ENCODE peak calls at places on chromosomes 6 and 20, in five cellular contexts. Z is GM12891, N is HT1080, L is tibial artery, V is T follicular helper cell. X is an unnamed sample.

GRCh38 chr6:18600236-18600635 is 213.1 kb downstream of the RNF144B start:
- DNase-seq in Z (no peak), N (no peak), L (no peak), V (no peak), X (no peak)

GRCh38 chr6:82006027-82006738 is 241.4 kb downstream of the IBTK start:
- DNase-seq in Z (no peak), N (peak; percentile 39), L (no peak), V (no peak), X (no peak)

GRCh38 chr6:42383421-42384208 is 68.1 kb downstream of the TRERF1 start:
- DNase-seq in Z (no peak), N (no peak), L (no peak), V (no peak), X (no peak)

GRCh38 chr6:13413906-13414555 is 73.4 kb downstream of the GFOD1 start:
- DNase-seq in Z (no peak), N (no peak), L (peak; percentile 83), V (no peak), X (no peak)

GRCh38 chr6:140041056-140041455 is 666.6 kb upstream of the CITED2 start:
- DNase-seq in Z (no peak), N (no peak), L (no peak), V (no peak), X (no peak)

GRCh38 chr6:73803562-73804221 is 107.7 kb downstream of the CD109 start:
- DNase-seq in Z (no peak), N (peak; percentile 88), L (no peak), V (no peak), X (no peak)

GRCh38 chr20:50304883-50305635 is 114.4 kb downstream of the CEBPB start:
- DNase-seq in Z (no peak), N (no peak), L (peak; percentile 97), V (no peak), X (no peak)

GRCh38 chr6:107695061-107695715 is 128.9 kb downstream of the SCML4 start:
- DNase-seq in Z (no peak), N (no peak), L (no peak), V (no peak), X (no peak)

GRCh38 chr6:116084284-116084683 is 16.4 kb upstream of the NT5DC1 start:
- DNase-seq in Z (no peak), N (no peak), L (no peak), V (no peak), X (no peak)

GRCh38 chr20:23664954-23665353 is 23.9 kb downstream of the CST4 start:
- DNase-seq in Z (no peak), N (no peak), L (no peak), V (no peak), X (no peak)

GRCh38 chr20:8801686-8802085 is 267.2 kb upstream of the PLCB4 start:
- DNase-seq in Z (no peak), N (no peak), L (no peak), V (no peak), X (no peak)

GRCh38 chr6:12733876-12734275 is 17.3 kb downstream of the PHACTR1 start:
- DNase-seq in Z (no peak), N (no peak), L (no peak), V (no peak), X (no peak)

GRCh38 chr20:23614163-23614562 is 8.4 kb upstream of the CST9 start:
- DNase-seq in Z (no peak), N (no peak), L (no peak), V (no peak), X (no peak)

GRCh38 chr6:157946865-157947532 is 34.7 kb upstream of the SYNJ2 start:
- DNase-seq in Z (peak; percentile 37), N (peak; percentile 20), L (no peak), V (no peak), X (peak; percentile 5)

GRCh38 chr6:168040856-168041496 is 38.0 kb downstream of the FRMD1 start:
- DNase-seq in Z (no peak), N (no peak), L (peak; percentile 7), V (no peak), X (no peak)

GRCh38 chr6:158744986-158745430 is 74.2 kb downstream of the EZR start:
- DNase-seq in Z (no peak), N (no peak), L (no peak), V (no peak), X (no peak)

GRCh38 chr20:37290158-37290810 is 829 bp downstream of the MANBAL start:
- DNase-seq in Z (no peak), N (no peak), L (no peak), V (no peak), X (no peak)

GRCh38 chr6:158759966-158760617 is 59.1 kb downstream of the EZR start:
- DNase-seq in Z (no peak), N (no peak), L (no peak), V (no peak), X (no peak)

GRCh38 chr6:27096834-27097511 is 150.5 kb upstream of the PRSS16 start:
- DNase-seq in Z (no peak), N (peak; percentile 88), L (no peak), V (no peak), X (no peak)

GRCh38 chr20:50292324-50293243 is 102.0 kb downstream of the CEBPB start:
- DNase-seq in Z (no peak), N (peak; percentile 88), L (peak; percentile 96), V (no peak), X (no peak)